ENCODE peak calls at places on chromosome X, in seven cellular contexts. Z, V, I, Y, H, W and F are unnamed samples.

GRCh38 chrX:109448539-109448938 is 33.3 kb downstream of the GUCY2F start:
- DNase-seq in Z (no peak), V (no peak), I (no peak), Y (no peak), H (no peak), W (peak; percentile 15), F (no peak)

GRCh38 chrX:37371578-37371981 is 22.4 kb downstream of the PRRG1 start:
- DNase-seq in Z (no peak), V (no peak), I (no peak), Y (no peak), H (no peak), W (peak; percentile 3), F (no peak)

GRCh38 chrX:101682723-101683122 is 23.1 kb upstream of the ARMCX2 start:
- DNase-seq in Z (no peak), V (no peak), I (no peak), Y (no peak), H (no peak), W (peak; percentile 11), F (no peak)

GRCh38 chrX:18877472-18877871 is 106.4 kb downstream of the PHKA2 start:
- DNase-seq in Z (no peak), V (no peak), I (no peak), Y (no peak), H (no peak), W (no peak), F (no peak)

GRCh38 chrX:155745792-155746191 is 133.0 kb upstream of the TMLHE start:
- DNase-seq in Z (no peak), V (no peak), I (no peak), Y (no peak), H (peak; percentile 22), W (peak; percentile 55), F (peak; percentile 47)

GRCh38 chrX:150736478-150736877 is 43.3 kb downstream of the MTMR1 start:
- DNase-seq in Z (no peak), V (no peak), I (no peak), Y (no peak), H (no peak), W (no peak), F (no peak)

GRCh38 chrX:109873983-109874382 is 128.9 kb upstream of the TMEM164 start:
- DNase-seq in Z (no peak), V (no peak), I (no peak), Y (no peak), H (no peak), W (no peak), F (peak; percentile 44)

GRCh38 chrX:44344687-44345086 is 1.2 kb upstream of the EFHC2 start:
- DNase-seq in Z (no peak), V (no peak), I (no peak), Y (no peak), H (no peak), W (no peak), F (no peak)

GRCh38 chrX:108070891-108071290 is 20.5 kb downstream of the PSMD10 start:
- DNase-seq in Z (no peak), V (no peak), I (no peak), Y (no peak), H (no peak), W (peak; percentile 17), F (no peak)

GRCh38 chrX:115571712-115572111 is 10.7 kb downstream of the PLS3 start:
- DNase-seq in Z (no peak), V (no peak), I (no peak), Y (no peak), H (no peak), W (no peak), F (no peak)

GRCh38 chrX:46325312-46325877 is 219.8 kb downstream of the ZNF674 start:
- DNase-seq in Z (peak; percentile 31), V (peak; percentile 55), I (peak; percentile 49), Y (no peak), H (no peak), W (peak; percentile 94), F (no peak)

GRCh38 chrX:154535892-154536291 is 10.8 kb downstream of the G6PD start:
- DNase-seq in Z (no peak), V (no peak), I (no peak), Y (no peak), H (no peak), W (no peak), F (no peak)

GRCh38 chrX:87489071-87489470 is 28.5 kb upstream of the KLHL4 start:
- DNase-seq in Z (no peak), V (no peak), I (no peak), Y (no peak), H (no peak), W (no peak), F (no peak)

GRCh38 chrX:18548996-18549395 is 122.9 kb downstream of the RS1 start:
- DNase-seq in Z (no peak), V (no peak), I (no peak), Y (no peak), H (no peak), W (no peak), F (no peak)